ENCODE peak calls at places on chromosome 5, in nine cellular contexts. B is heart left ventricle; L is hepatocyte; D is CD4-positive, CD25-positive, alpha-beta regulatory T cell; J is fibroblast of lung; U is upper lobe of left lung; M is breast epithelium; Z is AG10803; G is left ventricle myocardium inferior. Q is an unnamed sample.

GRCh38 chr5:42994285-42995151 is 45.6 kb downstream of the ANXA2R start:
- DNase-seq in B (peak; percentile 92), L (peak; percentile 91), D (peak; percentile 94), J (peak; percentile 97), U (peak; percentile 94), M (peak; percentile 54), Z (peak; percentile 89), G (peak; percentile 85), Q (peak; percentile 89)

GRCh38 chr5:128241071-128241695 is 157.6 kb downstream of the SLC12A2 start:
- DNase-seq in B (no peak), L (no peak), D (no peak), J (peak; percentile 42), U (no peak), M (no peak), Z (peak; percentile 12), G (no peak), Q (no peak)

GRCh38 chr5:75349663-75350062 is 12.6 kb downstream of the HMGCR start:
- DNase-seq in B (no peak), L (no peak), D (no peak), J (no peak), U (no peak), M (no peak), Z (no peak), G (no peak), Q (no peak)

GRCh38 chr5:79704553-79704952 is 14.9 kb downstream of the CMYA5 start:
- DNase-seq in B (no peak), L (no peak), D (no peak), J (no peak), U (no peak), M (no peak), Z (no peak), G (no peak), Q (no peak)

GRCh38 chr5:179980767-179981166 is 73.1 kb upstream of the TBC1D9B start:
- DNase-seq in B (no peak), L (no peak), D (no peak), J (no peak), U (no peak), M (no peak), Z (no peak), G (no peak), Q (no peak)

GRCh38 chr5:72477644-72478043 is 29.6 kb downstream of the ZNF366 start:
- DNase-seq in B (no peak), L (no peak), D (no peak), J (no peak), U (no peak), M (no peak), Z (no peak), G (no peak), Q (no peak)

GRCh38 chr5:10403829-10404228 is 37.9 kb upstream of the ROPN1L start:
- DNase-seq in B (no peak), L (no peak), D (no peak), J (no peak), U (no peak), M (no peak), Z (no peak), G (no peak), Q (no peak)

GRCh38 chr5:80957031-80957761 is 3.0 kb upstream of the RASGRF2 start:
- DNase-seq in B (no peak), L (no peak), D (no peak), J (peak; percentile 16), U (no peak), M (no peak), Z (no peak), G (no peak), Q (no peak)

GRCh38 chr5:142876817-142877216 is 106.6 kb downstream of the ARHGAP26 start:
- DNase-seq in B (no peak), L (no peak), D (no peak), J (no peak), U (no peak), M (no peak), Z (no peak), G (no peak), Q (no peak)

GRCh38 chr5:35061216-35061615 is 13.5 kb upstream of the AGXT2 start:
- DNase-seq in B (no peak), L (peak; percentile 51), D (no peak), J (peak; percentile 56), U (no peak), M (no peak), Z (peak; percentile 54), G (no peak), Q (no peak)

GRCh38 chr5:81579525-81579924 is 171.4 kb downstream of the SSBP2 start:
- DNase-seq in B (no peak), L (peak; percentile 6), D (peak; percentile 29), J (peak; percentile 28), U (no peak), M (no peak), Z (peak; percentile 61), G (no peak), Q (no peak)

GRCh38 chr5:177147239-177147638 is 13.7 kb downstream of the NSD1 start:
- DNase-seq in B (no peak), L (no peak), D (no peak), J (peak; percentile 54), U (no peak), M (no peak), Z (peak; percentile 37), G (no peak), Q (no peak)

GRCh38 chr5:179257190-179257741 is 88.0 kb downstream of the ADAMTS2 start:
- DNase-seq in B (peak; percentile 73), L (no peak), D (no peak), J (no peak), U (peak; percentile 18), M (no peak), Z (peak; percentile 79), G (peak; percentile 47), Q (no peak)

GRCh38 chr5:125411163-125412050 is 665.0 kb upstream of the ZNF608 start:
- DNase-seq in B (no peak), L (peak; percentile 28), D (no peak), J (peak; percentile 58), U (no peak), M (no peak), Z (no peak), G (no peak), Q (no peak)
- H3K4me3 ChIP-seq in B (no peak overlapping the region), L (no peak overlapping the region), D (no peak overlapping the region), J (peak overlapping the region; percentile 24), U (no peak overlapping the region), M (no peak overlapping the region), Z (peak overlapping the region; percentile 24), G (peak overlapping the region; percentile 38), Q (no peak overlapping the region)

GRCh38 chr5:134116789-134117761 is 2.6 kb downstream of the TCF7 start:
- DNase-seq in B (no peak), L (no peak), D (no peak), J (no peak), U (no peak), M (no peak), Z (no peak), G (no peak), Q (no peak)

GRCh38 chr5:134120386-134121138 is 6.1 kb downstream of the TCF7 start:
- DNase-seq in B (no peak), L (no peak), D (no peak), J (no peak), U (no peak), M (no peak), Z (no peak), G (no peak), Q (no peak)

GRCh38 chr5:134119720-134120119 is 5.2 kb downstream of the TCF7 start:
- DNase-seq in B (no peak), L (no peak), D (no peak), J (no peak), U (no peak), M (no peak), Z (no peak), G (no peak), Q (no peak)

GRCh38 chr5:134116291-134116690 is 1.8 kb downstream of the TCF7 start:
- DNase-seq in B (no peak), L (no peak), D (no peak), J (no peak), U (no peak), M (no peak), Z (no peak), G (no peak), Q (no peak)

GRCh38 chr5:134118212-134118611 is 3.7 kb downstream of the TCF7 start:
- DNase-seq in B (no peak), L (no peak), D (no peak), J (no peak), U (no peak), M (no peak), Z (no peak), G (no peak), Q (no peak)
- H3K4me3 ChIP-seq in B (no peak overlapping the region), L (no peak overlapping the region), D (peak overlapping the region; percentile 94), J (no peak overlapping the region), U (no peak overlapping the region), M (no peak overlapping the region), Z (no peak overlapping the region), G (no peak overlapping the region), Q (peak overlapping the region; percentile 85)

GRCh38 chr5:4700886-4701285 is 439.2 kb upstream of the ADAMTS16 start:
- DNase-seq in B (no peak), L (no peak), D (no peak), J (no peak), U (no peak), M (no peak), Z (no peak), G (no peak), Q (no peak)

GRCh38 chr5:4700082-4700481 is 440.0 kb upstream of the ADAMTS16 start:
- DNase-seq in B (peak; percentile 62), L (peak; percentile 78), D (no peak), J (no peak), U (peak; percentile 90), M (peak; percentile 78), Z (peak; percentile 65), G (peak; percentile 24), Q (no peak)

GRCh38 chr5:4698596-4698995 is 441.5 kb upstream of the ADAMTS16 start:
- DNase-seq in B (no peak), L (no peak), D (no peak), J (no peak), U (no peak), M (no peak), Z (no peak), G (no peak), Q (no peak)

DNA sequence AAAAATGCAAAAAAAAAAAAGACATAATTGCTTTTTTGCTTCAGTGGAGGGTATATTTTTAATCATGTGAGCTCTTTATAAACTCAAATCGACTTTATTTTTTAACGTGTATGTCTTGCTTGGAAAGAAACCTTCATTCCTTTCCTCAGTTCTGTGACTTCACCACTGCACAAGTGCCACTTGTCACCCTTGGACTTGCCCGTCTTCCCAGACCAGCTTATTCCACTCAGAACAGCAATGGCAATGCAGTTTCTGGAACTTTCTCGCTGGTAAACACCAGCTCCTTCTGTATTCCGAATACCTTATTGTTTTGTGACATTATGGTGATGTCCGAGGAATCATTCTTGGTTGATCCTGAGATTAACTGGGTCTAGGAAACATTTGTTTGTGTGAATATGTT is 440.5 kb upstream of the ADAMTS16 start:
- DNase-seq in B (no peak), L (no peak), D (no peak), J (no peak), U (peak; percentile 49), M (no peak), Z (no peak), G (no peak), Q (no peak)
- H3K4me3 ChIP-seq in B (no peak overlapping the region), L (no peak overlapping the region), D (no peak overlapping the region), J (no peak overlapping the region), U (no peak overlapping the region), M (no peak overlapping the region), Z (no peak overlapping the region), G (no peak overlapping the region), Q (no peak overlapping the region)

DNA sequence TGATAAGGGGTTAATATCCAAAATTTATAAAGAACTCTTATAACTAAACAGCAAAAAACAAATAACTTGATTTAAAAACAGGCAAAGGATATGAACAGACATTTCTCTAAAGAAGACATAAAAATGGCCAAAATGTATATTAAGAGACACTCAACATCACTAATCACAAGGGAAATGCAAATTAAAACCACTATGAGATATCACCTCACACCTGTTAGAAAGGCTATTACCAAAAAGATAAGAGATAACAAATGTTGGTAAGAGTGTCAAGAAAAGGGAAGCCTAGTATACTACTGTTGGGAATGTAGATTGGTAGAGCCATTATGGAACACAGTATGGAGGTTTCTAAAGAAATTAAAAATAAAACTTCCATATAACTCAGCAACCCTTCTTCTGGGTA is 19.4 kb upstream of the SH3TC2 start:
- DNase-seq in B (no peak), L (no peak), D (no peak), J (no peak), U (no peak), M (no peak), Z (no peak), G (no peak), Q (no peak)
- H3K4me3 ChIP-seq in B (no peak overlapping the region), L (no peak overlapping the region), D (no peak overlapping the region), J (no peak overlapping the region), U (no peak overlapping the region), M (no peak overlapping the region), Z (no peak overlapping the region), G (no peak overlapping the region), Q (no peak overlapping the region)